ENCODE peak calls at places on chromosomes 11 and 22, in nine cellular contexts. L, Z, W, U, K, I, A, D and E are unnamed samples.

GRCh38 chr22:19990609-19991394 is 25.8 kb downstream of the ARVCF start:
- DNase-seq in A (no peak), W (no peak), D (no peak), L (peak), Z (no peak), K (no peak), I (no peak), U (no peak), E (peak)

GRCh38 chr11:73259406-73260126 is 12.6 kb upstream of the P2RY6 start:
- DNase-seq in I (no peak), U (no peak), A (no peak), L (peak), W (no peak), Z (no peak), D (no peak), K (peak), E (no peak)

GRCh38 chr11:72001834-72002591 is 3.3 kb downstream of the IL18BP start:
- DNase-seq in L (no peak), D (no peak), U (no peak), A (no peak), I (peak), Z (no peak), W (no peak), K (no peak), E (no peak)

GRCh38 chr11:8033791-8034585 is 46.9 kb downstream of the EIF3F start:
- DNase-seq in U (no peak), D (no peak), I (no peak), W (no peak), K (peak), L (no peak), A (no peak), Z (no peak), E (no peak)

GRCh38 chr11:119910056-119910455 is 181.1 kb upstream of the NECTIN1 start:
- DNase-seq in I (no peak), D (no peak), A (no peak), Z (no peak), W (no peak), U (no peak), K (no peak), L (no peak), E (no peak)

GRCh38 chr11:73267921-73268540 is 4.1 kb upstream of the P2RY6 start:
- DNase-seq in W (no peak), U (no peak), D (no peak), K (peak), Z (no peak), A (no peak), I (no peak), L (no peak), E (no peak)

GRCh38 chr22:22928666-22929380 is 41.2 kb downstream of the IGLL5 start:
- DNase-seq in A (no peak), I (no peak), W (peak), U (no peak), L (no peak), K (no peak), D (peak), Z (no peak), E (no peak)

GRCh38 chr11:34154059-34154875 is 48.8 kb downstream of the NAT10 start:
- DNase-seq in W (no peak), L (no peak), I (no peak), K (no peak), A (no peak), Z (no peak), D (no peak), U (no peak), E (peak)

GRCh38 chr11:128692750-128693578 is 908 bp upstream of the FLI1 start:
- DNase-seq in I (peak), W (peak), A (no peak), D (peak), L (peak), Z (no peak), U (no peak), K (no peak), E (no peak)

GRCh38 chr22:47848384-47848920 is 1086.0 kb downstream of the TBC1D22A start:
- DNase-seq in I (no peak), D (no peak), K (peak), Z (no peak), L (no peak), U (no peak), A (no peak), W (no peak), E (no peak)

GRCh38 chr11:13896175-13896989 is 66.1 kb upstream of the SPON1 start:
- DNase-seq in K (no peak), I (no peak), Z (no peak), L (no peak), W (no peak), A (no peak), D (no peak), U (no peak), E (no peak)

GRCh38 chr11:109933126-109933525 is 160.1 kb upstream of the ZC3H12C start:
- DNase-seq in K (no peak), U (no peak), A (no peak), I (peak), L (no peak), W (no peak), Z (no peak), D (peak), E (no peak)

GRCh38 chr11:33040127-33040861 is 922 bp downstream of the TCP11L1 start:
- DNase-seq in A (no peak), L (no peak), Z (no peak), D (peak), K (no peak), W (peak), I (no peak), U (no peak), E (no peak)

GRCh38 chr11:133163463-133164419 is 368.6 kb downstream of the OPCML start:
- DNase-seq in I (peak), W (peak), L (no peak), K (no peak), A (peak), D (peak), Z (no peak), U (no peak), E (no peak)

GRCh38 chr11:46240371-46240770 is 37.1 kb upstream of the CREB3L1 start:
- DNase-seq in K (no peak), W (no peak), Z (no peak), L (no peak), A (no peak), U (no peak), D (peak), I (no peak), E (no peak)

GRCh38 chr11:127308291-127308690 is 307.7 kb upstream of the KIRREL3 start:
- DNase-seq in D (no peak), L (no peak), U (no peak), K (no peak), A (no peak), I (no peak), Z (no peak), W (no peak), E (no peak)

GRCh38 chr22:45071618-45072017 is 61.8 kb upstream of the PHF21B start:
- DNase-seq in L (no peak), A (no peak), K (no peak), D (no peak), W (no peak), I (no peak), Z (no peak), U (no peak), E (no peak)

GRCh38 chr11:31813242-31813960 is 2.3 kb upstream of the PAX6 start:
- DNase-seq in U (no peak), A (no peak), K (no peak), L (no peak), D (no peak), I (no peak), Z (no peak), W (no peak), E (no peak)
- H3K4me3 ChIP-seq in U (no peak), A (peak), K (peak), L (peak), D (peak), I (peak), Z (peak), W (peak), E (peak)

GRCh38 chr11:102313225-102313940 is 3.9 kb upstream of the BIRC3 start:
- DNase-seq in A (no peak), Z (no peak), I (peak), D (peak), U (no peak), L (no peak), K (no peak), W (no peak), E (no peak)
- H3K4me3 ChIP-seq in A (no peak), Z (no peak), I (no peak), D (peak), U (peak), L (peak), K (peak), W (peak), E (no peak)

GRCh38 chr11:61359541-61359940 is 2.1 kb downstream of the CYB561A3 start:
- DNase-seq in L (no peak), D (no peak), Z (no peak), I (no peak), A (no peak), K (no peak), W (no peak), U (no peak), E (no peak)
- H3K4me3 ChIP-seq in L (no peak), D (no peak), Z (no peak), I (no peak), A (no peak), K (no peak), W (no peak), U (no peak), E (no peak)

GRCh38 chr11:65419460-65419772 is 3.2 kb upstream of the NEAT1 start:
- DNase-seq in A (no peak), U (no peak), D (no peak), Z (peak), W (no peak), K (no peak), I (no peak), L (no peak), E (no peak)

GRCh38 chr11:65418431-65418680 is 4.2 kb upstream of the NEAT1 start:
- DNase-seq in D (peak), K (no peak), Z (no peak), I (no peak), W (no peak), L (no peak), U (no peak), A (no peak), E (no peak)

GRCh38 chr11:65419773-65420481 is 2.7 kb upstream of the NEAT1 start:
- DNase-seq in I (peak), K (peak), U (peak), Z (peak), L (peak), D (peak), W (peak), A (no peak), E (peak)

GRCh38 chr11:65417702-65418430 is 4.7 kb upstream of the NEAT1 start:
- DNase-seq in Z (peak), D (peak), U (no peak), K (peak), A (no peak), W (peak), L (peak), I (peak), E (peak)

DNA sequence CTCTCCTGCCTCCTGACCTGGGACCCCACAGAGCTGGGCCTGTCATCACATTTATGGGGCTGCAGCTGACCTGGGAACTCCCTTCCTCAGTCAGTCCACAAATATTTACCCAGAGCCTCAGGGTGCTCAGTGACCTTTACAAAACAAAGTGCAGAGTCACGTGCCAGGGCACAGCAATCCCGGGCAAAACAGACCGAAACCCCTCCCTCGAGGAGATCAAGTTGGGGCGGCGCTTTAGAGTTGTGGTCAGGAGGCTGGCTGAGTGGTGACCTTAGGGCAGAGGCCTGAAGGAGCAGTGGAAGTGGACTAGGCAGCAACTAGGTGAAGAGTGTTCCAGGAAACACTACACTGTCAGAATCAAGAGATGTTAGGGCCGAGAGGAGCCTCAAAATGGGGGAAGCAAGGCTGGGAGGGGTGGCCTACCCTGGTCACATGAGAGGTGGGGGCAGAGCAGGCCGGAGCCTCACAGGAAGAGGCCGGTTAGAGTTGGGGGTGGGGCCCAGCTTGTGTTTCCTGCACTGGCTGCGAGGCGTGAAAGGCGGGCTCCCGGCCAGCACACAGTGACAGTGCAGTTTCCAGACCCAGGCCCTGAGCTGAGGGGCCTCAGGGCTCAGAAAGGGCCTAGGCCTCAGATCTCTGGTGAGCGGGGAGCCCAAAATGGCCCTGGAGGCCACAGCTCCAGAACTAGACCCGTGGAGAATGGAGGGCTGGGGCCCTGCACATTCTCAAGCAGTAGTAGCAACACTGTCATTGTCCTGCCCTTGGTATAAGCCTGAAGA is 3.7 kb upstream of the NEAT1 start:
- DNase-seq in I (peak), Z (peak), L (peak), W (peak), A (peak), D (peak), K (peak), U (peak), E (peak)
- H3K4me3 ChIP-seq in I (peak), Z (peak), L (peak), W (no peak), A (peak), D (peak), K (peak), U (peak), E (no peak)

DNA sequence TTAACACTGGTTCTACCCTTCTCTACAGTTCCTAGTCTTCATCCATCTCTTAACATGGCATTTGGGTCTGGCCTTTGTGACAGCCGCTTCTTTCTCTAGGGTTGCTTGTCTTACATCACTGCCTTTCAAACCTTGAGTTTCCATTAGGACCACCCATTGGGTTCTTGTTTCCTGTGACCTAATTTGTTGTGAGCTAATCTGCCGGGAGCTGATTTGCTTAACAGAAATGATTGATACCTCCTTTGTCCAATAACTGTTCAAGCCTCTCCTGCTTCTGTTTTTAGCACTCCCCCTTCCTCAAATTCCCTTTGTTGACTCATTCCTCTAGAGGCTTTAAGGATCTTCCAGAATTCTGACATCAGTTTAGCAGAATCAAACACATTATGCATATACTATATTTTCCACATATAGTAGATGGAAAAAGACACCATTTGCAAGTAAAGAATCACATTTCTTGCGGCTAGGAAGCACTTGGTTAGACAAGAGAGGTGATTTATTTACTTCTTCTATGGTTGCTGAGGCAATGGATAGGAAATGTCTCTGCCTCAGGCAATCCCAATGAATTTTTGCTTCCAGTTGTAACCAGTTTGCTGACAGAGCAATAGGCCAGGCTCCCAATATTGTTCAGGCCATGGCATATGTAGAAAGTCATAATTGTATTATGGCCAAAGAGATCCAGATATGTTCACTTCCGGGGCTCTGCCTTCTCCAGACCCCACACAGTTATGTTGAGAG is 130.7 kb downstream of the SNX19 start:
- DNase-seq in A (peak), K (no peak), L (no peak), D (peak), Z (no peak), U (no peak), W (peak), I (peak), E (no peak)
- H3K4me3 ChIP-seq in A (no peak), K (no peak), L (no peak), D (no peak), Z (no peak), U (no peak), W (no peak), I (no peak), E (no peak)

GRCh38 chr11:57776101-57776511 is 14.5 kb downstream of the CTNND1 start:
- DNase-seq in I (peak), A (no peak), D (no peak), L (no peak), Z (no peak), U (no peak), K (no peak), W (no peak), E (peak)
- H3K4me3 ChIP-seq in I (no peak), A (no peak), D (peak), L (no peak), Z (no peak), U (no peak), K (no peak), W (no peak), E (no peak)

GRCh38 chr11:5932671-5933070 is 9.4 kb upstream of the OR56A3 start:
- DNase-seq in D (no peak), K (no peak), Z (no peak), L (no peak), I (no peak), W (no peak), U (no peak), A (no peak), E (no peak)
- H3K4me3 ChIP-seq in D (no peak), K (no peak), Z (no peak), L (no peak), I (no peak), W (no peak), U (no peak), A (no peak), E (no peak)

DNA sequence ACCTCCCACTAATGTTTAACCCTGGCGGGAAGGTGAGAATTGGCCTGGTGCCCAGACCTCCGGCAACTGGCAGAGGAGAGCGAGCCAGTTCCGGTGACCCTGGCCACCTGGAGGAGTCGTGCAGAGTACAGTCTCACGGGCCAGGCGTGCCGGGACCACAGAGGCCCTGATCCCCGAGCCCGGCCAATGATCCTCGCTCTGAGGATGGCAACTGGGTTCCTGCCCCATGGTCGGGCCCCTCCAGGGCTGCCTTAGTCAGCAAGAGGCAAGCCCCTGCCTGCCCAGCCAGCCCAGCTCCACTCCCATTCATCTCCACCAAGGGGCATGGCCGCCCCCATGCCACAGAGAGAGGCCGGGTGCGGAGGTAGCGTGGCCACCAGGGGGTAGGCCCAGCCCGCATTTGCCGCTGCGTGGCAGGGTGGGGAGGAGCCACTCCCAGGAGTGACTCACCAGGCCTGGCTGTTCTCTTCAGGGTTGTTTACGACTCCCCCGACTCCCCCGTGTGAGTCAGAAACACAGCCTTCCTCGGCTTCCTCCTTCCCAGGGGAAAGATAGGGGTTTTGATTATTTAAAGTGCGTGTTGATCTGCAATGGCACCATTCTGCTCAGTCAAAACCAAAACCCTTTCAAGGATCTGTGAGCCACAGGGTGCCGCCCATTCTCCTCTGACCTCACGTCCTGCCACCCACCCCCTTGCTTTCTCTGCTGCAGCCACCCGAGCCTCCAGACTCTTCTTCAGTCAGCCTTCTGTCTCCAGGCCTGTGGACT is at the start of gene SLC25A45:
- DNase-seq in K (peak), I (peak), W (peak), D (peak), Z (peak), U (peak), A (no peak), L (peak), E (peak)
- H3K4me3 ChIP-seq in K (peak), I (peak), W (peak), D (peak), Z (peak), U (peak), A (peak), L (peak), E (peak)